ENCODE peak calls at places on chromosomes 16 and 17, in seven cellular contexts. L is AG04450; V is upper lobe of right lung; Y is H9; X is mammary epithelial cell; H is CD4-positive, alpha-beta memory T cell; Z is tibial artery. A is an unnamed sample. For H3K9me3, the result is how much of the 10 kb centered on the place peaks cover.

GRCh38 chr17:42485680-42486079 is 27.0 kb downstream of the ATP6V0A1 start:
- DNase-seq in L (no peak), V (no peak), Y (no peak), X (no peak), H (no peak), Z (no peak), A (no peak)

GRCh38 chr17:4566785-4567184 is 6.4 kb upstream of the GGT6 start:
- DNase-seq in L (no peak), V (peak), Y (peak), X (peak), H (no peak), Z (no peak), A (peak)

GRCh38 chr17:29977836-29978235 is 36.4 kb downstream of the EFCAB5 start:
- DNase-seq in L (no peak), V (no peak), Y (no peak), X (peak), H (no peak), Z (no peak), A (no peak)

GRCh38 chr17:48052956-48053757 is 5.0 kb downstream of the NFE2L1 start:
- DNase-seq in L (no peak), V (peak), Y (no peak), X (no peak), H (no peak), Z (peak), A (no peak)

GRCh38 chr16:67248401-67249177 is at the start of gene SLC9A5:
- DNase-seq in L (no peak), V (peak), Y (peak), X (no peak), H (peak), Z (no peak), A (peak)

GRCh38 chr16:17283022-17283421 is 187.7 kb downstream of the XYLT1 start:
- DNase-seq in L (no peak), V (no peak), Y (no peak), X (no peak), H (no peak), Z (no peak), A (no peak)

GRCh38 chr17:16091773-16092172 is 92.1 kb downstream of the TTC19 start:
- DNase-seq in L (no peak), V (no peak), Y (no peak), X (no peak), H (no peak), Z (no peak), A (no peak)

GRCh38 chr17:57823469-57824401 is 26.1 kb downstream of the MRPS23 start:
- DNase-seq in L (no peak), V (no peak), Y (no peak), X (peak), H (no peak), Z (no peak), A (no peak)

GRCh38 chr17:29671661-29672060 is 48.9 kb upstream of the CORO6 start:
- DNase-seq in L (no peak), V (no peak), Y (no peak), X (no peak), H (no peak), Z (no peak), A (no peak)

GRCh38 chr17:869567-870530 is 87.7 kb downstream of the MRM3 start:
- DNase-seq in L (no peak), V (no peak), Y (no peak), X (peak), H (no peak), Z (peak), A (no peak)
- H3K27ac ChIP-seq in L (peak), V (peak), Y (no peak), X (peak), H (no peak), Z (peak), A (peak)

GRCh38 chr16:74455619-74456289 is 34.5 kb upstream of the CLEC18B start:
- DNase-seq in L (no peak), V (no peak), Y (no peak), X (peak), H (no peak), Z (no peak), A (no peak)
- H3K9me3 ChIP-seq in L (under half), V (under half), Y (under half), X (under half), H (under half), Z (under half), A (under half)

DNA sequence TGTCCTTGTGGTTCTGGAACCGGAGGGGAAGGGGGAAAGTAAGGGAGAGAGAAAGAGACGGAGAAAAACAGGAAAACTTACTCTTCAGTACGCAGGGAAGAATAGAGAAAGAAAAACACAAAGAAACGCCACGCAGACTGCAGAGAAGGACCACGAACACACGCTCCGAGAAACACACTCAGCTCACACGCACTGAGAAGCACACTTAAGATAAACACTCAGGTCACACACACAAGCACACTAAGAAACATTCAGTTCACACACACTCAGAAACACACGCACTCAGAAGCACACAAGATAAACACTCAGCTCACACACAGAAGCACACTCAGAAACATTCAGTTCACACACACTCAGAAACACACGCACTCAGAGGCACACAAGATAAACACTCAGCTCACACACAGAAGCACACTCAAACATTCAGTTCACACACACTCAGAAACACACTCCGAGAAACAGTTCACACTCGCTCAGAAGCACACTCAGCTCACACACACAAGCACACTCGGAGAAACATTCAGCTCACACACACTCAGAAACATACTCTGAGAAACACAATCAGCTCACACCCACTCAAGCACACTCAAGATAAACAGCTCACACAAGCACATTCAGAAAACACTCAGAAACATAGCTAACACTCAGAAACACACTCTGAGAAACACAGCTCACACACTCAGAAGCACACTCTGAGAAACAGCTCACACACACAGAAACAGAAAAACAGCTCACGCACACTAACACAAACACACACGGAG is 754 bp downstream of the TMEM98 start:
- DNase-seq in L (no peak), V (no peak), Y (no peak), X (no peak), H (no peak), Z (no peak), A (no peak)
- H3K27ac ChIP-seq in L (peak), V (peak), Y (no peak), X (no peak), H (no peak), Z (peak), A (peak)

GRCh38 chr16:35363510-35363909 is 1904.1 kb downstream of the TP53TG3F start:
- DNase-seq in L (no peak), V (no peak), Y (no peak), X (no peak), H (no peak), Z (no peak), A (no peak)

GRCh38 chr16:35370617-35371016 is 1911.2 kb downstream of the TP53TG3F start:
- DNase-seq in L (no peak), V (no peak), Y (no peak), X (peak), H (no peak), Z (no peak), A (no peak)

GRCh38 chr16:35364263-35364662 is 1904.9 kb downstream of the TP53TG3F start:
- DNase-seq in L (no peak), V (no peak), Y (no peak), X (no peak), H (no peak), Z (no peak), A (no peak)

DNA sequence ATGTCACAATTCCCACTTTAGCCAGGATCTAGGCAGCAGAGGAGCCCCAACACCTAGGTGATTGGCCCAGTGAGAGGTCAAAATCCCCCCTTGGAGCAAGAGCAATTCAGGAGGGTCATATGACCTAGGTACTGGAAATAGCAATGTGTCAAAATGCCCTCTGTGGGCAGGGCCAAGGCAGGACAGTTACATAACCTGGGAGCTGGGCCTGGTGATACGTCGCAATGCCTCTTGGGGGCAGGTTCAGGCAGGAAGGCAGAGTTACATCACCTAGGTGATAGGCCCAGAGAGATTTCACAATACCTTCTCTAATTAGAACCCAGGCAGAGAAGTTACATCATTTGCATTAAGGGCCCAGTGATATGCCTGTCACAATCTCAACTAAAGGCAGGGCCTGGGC is 1906.3 kb downstream of the TP53TG3F start:
- DNase-seq in L (no peak), V (no peak), Y (no peak), X (peak), H (no peak), Z (no peak), A (no peak)
- H3K9me3 ChIP-seq in L (under half), V (under half), Y (half or more), X (under half), H (under half), Z (under half), A (under half)

GRCh38 chr17:73341350-73342056 is 29.7 kb upstream of the CDC42EP4 start:
- DNase-seq in L (no peak), V (no peak), Y (no peak), X (no peak), H (no peak), Z (no peak), A (no peak)
- H3K27ac ChIP-seq in L (peak), V (no peak), Y (no peak), X (peak), H (no peak), Z (peak), A (peak)

GRCh38 chr16:35200662-35201061 is 1741.2 kb downstream of the TP53TG3F start:
- DNase-seq in L (no peak), V (no peak), Y (no peak), X (no peak), H (no peak), Z (no peak), A (no peak)

GRCh38 chr16:35201151-35201550 is 1741.7 kb downstream of the TP53TG3F start:
- DNase-seq in L (no peak), V (no peak), Y (no peak), X (no peak), H (no peak), Z (no peak), A (no peak)

GRCh38 chr16:35196313-35196712 is 1736.9 kb downstream of the TP53TG3F start:
- DNase-seq in L (no peak), V (peak), Y (no peak), X (no peak), H (no peak), Z (no peak), A (no peak)

GRCh38 chr16:35197656-35198055 is 1738.2 kb downstream of the TP53TG3F start:
- DNase-seq in L (no peak), V (no peak), Y (no peak), X (no peak), H (no peak), Z (no peak), A (no peak)

DNA sequence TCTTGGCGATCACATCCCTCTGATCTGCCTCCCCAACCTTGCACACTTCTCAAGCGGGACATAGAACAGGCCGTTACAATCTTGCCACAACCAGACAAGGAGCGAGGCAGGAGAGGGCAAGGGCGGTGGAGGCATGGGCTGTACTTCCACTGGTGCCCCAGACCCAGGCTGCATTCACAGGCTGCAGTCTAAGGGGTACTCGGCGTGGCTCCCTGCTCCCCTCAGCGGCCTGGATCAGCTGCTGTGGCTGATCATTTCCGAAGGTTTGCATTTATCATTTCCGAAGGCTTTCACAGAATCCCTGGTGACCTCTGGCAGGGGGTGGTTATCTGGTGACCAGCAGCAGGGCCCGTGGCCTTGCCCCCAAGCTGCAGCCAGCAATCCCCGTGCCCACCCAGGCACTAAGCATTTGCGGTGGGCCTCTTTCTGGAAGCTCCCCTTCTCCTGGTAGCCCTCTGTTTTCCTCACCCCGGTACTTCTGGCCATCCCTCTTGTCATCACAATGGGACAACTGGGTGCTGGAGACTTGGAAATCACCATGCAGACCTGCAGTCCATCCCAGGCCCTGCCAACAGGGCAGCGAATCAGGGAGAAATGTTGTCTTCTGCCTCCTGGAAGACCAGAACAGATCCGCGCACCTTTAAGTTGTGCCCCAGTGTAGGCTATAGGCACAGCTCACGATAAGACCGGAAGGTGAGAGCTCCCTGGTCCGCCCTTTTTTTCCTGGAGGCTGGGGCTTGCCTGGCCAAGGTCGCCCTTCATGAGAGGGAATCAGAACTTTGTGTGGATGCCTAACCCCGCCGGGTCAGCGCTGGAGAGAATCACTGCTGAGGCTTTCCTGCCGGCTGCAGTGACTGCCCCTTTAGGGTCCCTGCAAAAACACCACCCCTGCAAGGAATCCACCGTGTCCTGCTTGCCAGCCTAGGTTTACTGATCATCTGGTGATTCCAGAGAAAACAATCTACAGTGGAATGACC is 1739.1 kb downstream of the TP53TG3F start:
- DNase-seq in L (no peak), V (peak), Y (no peak), X (no peak), H (no peak), Z (no peak), A (no peak)
- H3K9me3 ChIP-seq in L (half or more), V (under half), Y (half or more), X (under half), H (under half), Z (under half), A (under half)

GRCh38 chr16:24046442-24046841 is 209.7 kb upstream of the CACNG3 start:
- DNase-seq in L (no peak), V (no peak), Y (peak), X (no peak), H (no peak), Z (no peak), A (no peak)
- H3K27ac ChIP-seq in L (no peak), V (no peak), Y (no peak), X (no peak), H (no peak), Z (no peak), A (no peak)

GRCh38 chr17:68738044-68738443 is 136.9 kb upstream of the FAM20A start:
- DNase-seq in L (no peak), V (no peak), Y (no peak), X (no peak), H (no peak), Z (no peak), A (no peak)
- H3K9me3 ChIP-seq in L (under half), V (under half), Y (under half), X (under half), H (under half), Z (under half), A (under half)

DNA sequence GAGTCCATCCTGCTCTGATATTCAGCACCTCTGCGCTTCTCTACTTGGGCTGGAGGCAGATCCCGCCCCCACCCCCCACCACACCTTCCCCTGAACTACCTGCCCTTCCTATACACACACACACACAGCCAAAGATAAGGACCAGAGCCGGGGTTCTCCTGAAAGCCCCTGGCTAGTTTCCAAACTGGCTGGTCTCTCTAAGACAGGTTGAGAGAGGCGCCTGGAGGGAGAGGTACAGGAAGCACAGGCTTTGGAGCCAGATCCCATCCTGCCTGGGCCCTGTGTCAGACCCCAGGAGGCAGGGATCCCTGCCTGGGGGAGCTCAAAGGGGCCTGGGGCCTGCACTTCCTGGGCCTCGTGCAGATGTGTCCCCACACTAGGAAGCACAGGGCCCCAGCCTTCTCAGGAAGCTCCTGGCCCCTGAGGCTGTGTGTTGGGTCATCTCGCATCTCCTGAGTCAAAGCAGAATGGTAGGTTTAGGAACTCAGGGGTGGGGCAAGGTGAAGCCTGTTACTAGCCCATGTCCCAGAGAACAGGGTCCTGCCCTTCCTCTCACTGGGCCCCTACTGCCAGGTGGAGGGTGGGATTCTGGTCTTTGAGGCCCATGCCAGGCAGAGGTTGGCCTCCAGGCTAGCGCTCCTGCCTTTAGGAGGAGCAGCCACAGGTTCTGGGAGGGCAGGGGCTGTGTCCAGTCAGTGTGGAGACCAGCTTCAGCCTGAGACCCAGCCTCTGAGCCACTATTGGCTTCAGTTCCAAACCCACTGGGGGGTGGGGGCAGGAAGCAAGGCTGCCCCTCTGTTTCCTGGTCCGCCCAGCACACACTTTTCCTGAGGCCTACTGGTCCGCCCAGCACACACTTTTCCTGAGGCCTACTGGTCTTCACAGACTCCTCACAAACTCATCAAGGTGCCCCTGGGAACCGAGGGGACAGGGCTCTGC is 16.1 kb downstream of the SLC5A10 start:
- DNase-seq in L (no peak), V (no peak), Y (no peak), X (peak), H (no peak), Z (no peak), A (no peak)
- H3K27ac ChIP-seq in L (no peak), V (peak), Y (no peak), X (peak), H (no peak), Z (no peak), A (no peak)